ENCODE peak calls at places on chromosomes 2 and 18, in seven cellular contexts. K is SK-N-SH; O is fibroblast of lung; F is colonic mucosa; Q is CD8-positive, alpha-beta T cell; S is HL-60; X is tibial nerve. G is an unnamed sample.
A peak's percentile ranks its signal among the peaks of the same experiment; 100 is the strongest.

GRCh38 chr18:10588975-10589374 is 63.1 kb downstream of the NAPG start:
- DNase-seq in Q (no peak), X (no peak), S (no peak), K (peak; percentile 73), O (no peak), F (no peak), G (no peak)

GRCh38 chr2:144430722-144431163 is 89.2 kb downstream of the ZEB2 start:
- DNase-seq in S (no peak), F (no peak), O (peak; percentile 94), Q (no peak), X (no peak), K (peak; percentile 8), G (peak; percentile 9)

GRCh38 chr2:241390301-241391206 is 34.5 kb downstream of the FARP2 start:
- DNase-seq in X (no peak), F (no peak), K (no peak), S (no peak), Q (no peak), O (no peak), G (no peak)

GRCh38 chr2:235703711-235704295 is 210.0 kb downstream of the AGAP1 start:
- DNase-seq in X (no peak), F (no peak), Q (no peak), S (no peak), K (no peak), O (no peak), G (peak; percentile 75)

GRCh38 chr2:14942991-14943390 is 310.5 kb downstream of the LRATD1 start:
- DNase-seq in Q (no peak), S (no peak), F (no peak), K (no peak), X (no peak), O (no peak), G (no peak)

GRCh38 chr2:134138115-134138514 is 115.8 kb upstream of the MGAT5 start:
- DNase-seq in O (no peak), K (no peak), S (no peak), Q (no peak), F (no peak), X (no peak), G (no peak)

GRCh38 chr18:55488473-55488872 is 99.5 kb downstream of the TCF4 start:
- DNase-seq in K (no peak), S (no peak), Q (no peak), X (no peak), F (no peak), O (no peak), G (no peak)

GRCh38 chr2:54380627-54381026 is 75.5 kb upstream of the SPTBN1 start:
- DNase-seq in S (no peak), K (no peak), X (no peak), O (no peak), F (no peak), Q (no peak), G (no peak)

GRCh38 chr2:46334389-46335345 is 37.5 kb downstream of the EPAS1 start:
- DNase-seq in Q (no peak), K (no peak), O (peak; percentile 94), F (no peak), S (no peak), X (no peak), G (no peak)

GRCh38 chr2:14944562-14945346 is 312.2 kb downstream of the LRATD1 start:
- DNase-seq in O (peak; percentile 23), F (no peak), S (no peak), X (no peak), Q (no peak), K (peak; percentile 20), G (peak; percentile 76)

GRCh38 chr2:60553992-60554648 is 666 bp upstream of the BCL11A start:
- DNase-seq in S (no peak), F (peak; percentile 63), K (peak; percentile 47), X (no peak), Q (peak; percentile 23), O (no peak), G (peak; percentile 64)
- TF ChIP-seq CTCF in S (no peak), F (no peak), K (peak; percentile 12), X (no peak), Q (no peak), O (no peak), G (no peak)

DNA sequence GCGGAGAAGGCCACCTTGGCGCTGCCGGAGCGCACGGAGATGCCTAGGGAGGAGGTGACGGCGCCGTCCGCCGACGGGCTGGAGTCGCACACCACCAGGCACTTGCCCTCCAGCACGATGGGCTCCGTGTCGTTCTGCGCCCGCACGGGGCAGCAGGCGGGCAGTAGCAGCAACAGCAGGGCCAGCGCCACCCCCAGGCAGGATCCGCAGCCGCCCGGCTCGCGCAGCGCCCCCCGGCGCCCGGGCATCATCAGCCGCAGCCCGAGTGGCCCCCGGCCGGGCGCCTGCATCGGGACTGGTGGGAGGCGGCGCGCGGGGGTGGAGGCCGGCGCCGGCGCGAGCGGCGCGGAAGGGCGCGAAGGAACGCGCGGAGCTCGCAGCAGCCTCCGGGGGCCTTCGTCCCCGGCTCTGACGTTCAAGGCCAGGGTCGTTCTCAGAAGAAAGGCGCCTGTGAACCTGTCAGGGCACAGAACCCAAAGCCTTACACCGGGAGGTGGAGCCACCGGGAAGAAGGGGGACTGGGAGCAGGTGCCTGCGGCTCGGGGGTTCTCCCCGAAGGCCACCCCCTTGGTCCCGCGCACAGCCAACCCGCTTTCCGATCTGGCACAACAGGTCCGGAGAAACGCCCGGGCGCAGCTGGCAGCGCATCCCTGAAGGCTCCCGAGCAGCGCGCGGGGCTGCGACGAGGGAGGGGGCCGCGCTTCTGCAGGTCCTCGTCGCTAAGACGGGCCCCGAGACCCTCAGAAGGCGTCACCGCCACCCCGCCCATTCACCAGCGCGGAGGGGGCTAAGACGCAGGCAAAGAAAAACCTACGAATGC is 2.1 kb downstream of the CBLN2 start:
- DNase-seq in K (peak; percentile 79), S (no peak), F (no peak), O (no peak), X (no peak), Q (no peak), G (peak; percentile 47)
- H3K4me3 ChIP-seq in K (peak overlapping the region; percentile 35), S (no peak overlapping the region), F (no peak overlapping the region), O (no peak overlapping the region), X (no peak overlapping the region), Q (no peak overlapping the region), G (peak overlapping the region; percentile 49)

GRCh38 chr2:88190808-88191721 is 20.9 kb downstream of the THNSL2 start:
- DNase-seq in Q (no peak), O (peak; percentile 57), X (no peak), K (peak; percentile 85), S (no peak), F (peak; percentile 31), G (peak; percentile 57)

GRCh38 chr2:88187038-88187676 is 17.0 kb downstream of the THNSL2 start:
- DNase-seq in K (peak; percentile 82), O (peak; percentile 38), F (peak; percentile 80), S (no peak), Q (no peak), X (no peak), G (peak; percentile 69)

GRCh38 chr2:88185480-88185879 is 15.3 kb downstream of the THNSL2 start:
- DNase-seq in X (no peak), Q (no peak), K (no peak), S (no peak), O (no peak), F (no peak), G (no peak)

GRCh38 chr2:88188741-88189140 is 18.6 kb downstream of the THNSL2 start:
- DNase-seq in K (no peak), Q (no peak), X (no peak), S (no peak), O (peak; percentile 74), F (no peak), G (no peak)

GRCh38 chr2:88187927-88188326 is 17.8 kb downstream of the THNSL2 start:
- DNase-seq in K (no peak), X (no peak), F (no peak), O (no peak), Q (no peak), S (no peak), G (no peak)
- TF ChIP-seq CTCF in K (peak; percentile 26), X (no peak), F (no peak), O (no peak), Q (no peak), S (no peak), G (peak; percentile 50)

GRCh38 chr2:393711-394696 is 106.1 kb upstream of the ALKAL2 start:
- DNase-seq in Q (peak; percentile 67), K (no peak), O (no peak), S (no peak), X (no peak), F (no peak), G (no peak)
- H3K4me3 ChIP-seq in Q (peak overlapping the region; percentile 36), K (no peak overlapping the region), O (no peak overlapping the region), S (no peak overlapping the region), X (no peak overlapping the region), F (no peak overlapping the region), G (no peak overlapping the region)

G was measured in WERI-Rb-1.